ENCODE peak calls at places on chromosomes 11 and 22, in ten cellular contexts. One of them, this sample, is unnamed.

GRCh38 chr11:86091086-86091485 is 22.2 kb upstream of the PICALM start:
- DNase-seq in stimulated activated CD4-positive, alpha-beta T cell treated with anti-CD3 and anti-CD28 coated beads, Interleukin-1b, Interleukin-23, amount 100 ng/mL, for 24 hours: no peak
- DNase-seq in hypothalamus: no peak
- DNase-seq in HT-29: no peak
- DNase-seq in GM20000: no peak
- DNase-seq in T47D: no peak
- DNase-seq in fibroblast of lung: no peak
- DNase-seq in Ammon's horn: no peak
- DNase-seq in dorsolateral prefrontal cortex: no peak
- DNase-seq in HuH-7.5: no peak
- DNase-seq in this sample: no peak

GRCh38 chr11:18394928-18395734 is 768 bp downstream of the LDHA start:
- DNase-seq in stimulated activated CD4-positive, alpha-beta T cell treated with anti-CD3 and anti-CD28 coated beads, Interleukin-1b, Interleukin-23, amount 100 ng/mL, for 24 hours: peak
- DNase-seq in hypothalamus: no peak
- DNase-seq in HT-29: peak
- DNase-seq in GM20000: no peak
- DNase-seq in T47D: no peak
- DNase-seq in fibroblast of lung: peak
- DNase-seq in Ammon's horn: peak
- DNase-seq in dorsolateral prefrontal cortex: no peak
- DNase-seq in HuH-7.5: no peak
- DNase-seq in this sample: peak

GRCh38 chr22:45105281-45105700 is 58.4 kb upstream of the NUP50 start:
- DNase-seq in stimulated activated CD4-positive, alpha-beta T cell treated with anti-CD3 and anti-CD28 coated beads, Interleukin-1b, Interleukin-23, amount 100 ng/mL, for 24 hours: no peak
- DNase-seq in hypothalamus: no peak
- DNase-seq in HT-29: peak
- DNase-seq in GM20000: no peak
- DNase-seq in T47D: peak
- DNase-seq in fibroblast of lung: no peak
- DNase-seq in Ammon's horn: no peak
- DNase-seq in dorsolateral prefrontal cortex: no peak
- DNase-seq in HuH-7.5: no peak
- DNase-seq in this sample: no peak

GRCh38 chr22:17086750-17087149 is 1.9 kb downstream of the IL17RA start:
- DNase-seq in stimulated activated CD4-positive, alpha-beta T cell treated with anti-CD3 and anti-CD28 coated beads, Interleukin-1b, Interleukin-23, amount 100 ng/mL, for 24 hours: no peak
- DNase-seq in hypothalamus: no peak
- DNase-seq in HT-29: no peak
- DNase-seq in GM20000: no peak
- DNase-seq in T47D: no peak
- DNase-seq in fibroblast of lung: no peak
- DNase-seq in Ammon's horn: no peak
- DNase-seq in dorsolateral prefrontal cortex: no peak
- DNase-seq in HuH-7.5: no peak
- DNase-seq in this sample: no peak

GRCh38 chr11:57946628-57947027 is 77.1 kb upstream of the OR9Q1 start:
- DNase-seq in stimulated activated CD4-positive, alpha-beta T cell treated with anti-CD3 and anti-CD28 coated beads, Interleukin-1b, Interleukin-23, amount 100 ng/mL, for 24 hours: no peak
- DNase-seq in hypothalamus: no peak
- DNase-seq in HT-29: no peak
- DNase-seq in GM20000: no peak
- DNase-seq in T47D: no peak
- DNase-seq in fibroblast of lung: no peak
- DNase-seq in Ammon's horn: no peak
- DNase-seq in dorsolateral prefrontal cortex: no peak
- DNase-seq in HuH-7.5: no peak
- DNase-seq in this sample: no peak

GRCh38 chr11:119377112-119377901 is 4.2 kb downstream of the USP2 start:
- DNase-seq in stimulated activated CD4-positive, alpha-beta T cell treated with anti-CD3 and anti-CD28 coated beads, Interleukin-1b, Interleukin-23, amount 100 ng/mL, for 24 hours: no peak
- DNase-seq in hypothalamus: no peak
- DNase-seq in HT-29: no peak
- DNase-seq in GM20000: no peak
- DNase-seq in T47D: peak
- DNase-seq in fibroblast of lung: no peak
- DNase-seq in Ammon's horn: no peak
- DNase-seq in dorsolateral prefrontal cortex: no peak
- DNase-seq in HuH-7.5: no peak
- DNase-seq in this sample: no peak

GRCh38 chr11:35362571-35362980 is 56.8 kb downstream of the SLC1A2 start:
- DNase-seq in stimulated activated CD4-positive, alpha-beta T cell treated with anti-CD3 and anti-CD28 coated beads, Interleukin-1b, Interleukin-23, amount 100 ng/mL, for 24 hours: no peak
- DNase-seq in hypothalamus: no peak
- DNase-seq in HT-29: peak
- DNase-seq in GM20000: no peak
- DNase-seq in T47D: peak
- DNase-seq in fibroblast of lung: no peak
- DNase-seq in Ammon's horn: no peak
- DNase-seq in dorsolateral prefrontal cortex: no peak
- DNase-seq in HuH-7.5: no peak
- DNase-seq in this sample: no peak

GRCh38 chr11:15186146-15186545 is 71.4 kb downstream of the INSC start:
- DNase-seq in stimulated activated CD4-positive, alpha-beta T cell treated with anti-CD3 and anti-CD28 coated beads, Interleukin-1b, Interleukin-23, amount 100 ng/mL, for 24 hours: no peak
- DNase-seq in hypothalamus: no peak
- DNase-seq in HT-29: no peak
- DNase-seq in GM20000: no peak
- DNase-seq in T47D: no peak
- DNase-seq in fibroblast of lung: peak
- DNase-seq in Ammon's horn: no peak
- DNase-seq in dorsolateral prefrontal cortex: no peak
- DNase-seq in HuH-7.5: no peak
- DNase-seq in this sample: no peak

GRCh38 chr11:48025293-48025982 is 45.1 kb downstream of the PTPRJ start:
- DNase-seq in stimulated activated CD4-positive, alpha-beta T cell treated with anti-CD3 and anti-CD28 coated beads, Interleukin-1b, Interleukin-23, amount 100 ng/mL, for 24 hours: no peak
- DNase-seq in hypothalamus: no peak
- DNase-seq in HT-29: peak
- DNase-seq in GM20000: no peak
- DNase-seq in T47D: no peak
- DNase-seq in fibroblast of lung: no peak
- DNase-seq in Ammon's horn: no peak
- DNase-seq in dorsolateral prefrontal cortex: no peak
- DNase-seq in HuH-7.5: no peak
- DNase-seq in this sample: no peak

GRCh38 chr11:8765294-8765693 is 82.7 kb downstream of the RPL27A start:
- DNase-seq in stimulated activated CD4-positive, alpha-beta T cell treated with anti-CD3 and anti-CD28 coated beads, Interleukin-1b, Interleukin-23, amount 100 ng/mL, for 24 hours: no peak
- DNase-seq in hypothalamus: no peak
- DNase-seq in HT-29: peak
- DNase-seq in GM20000: no peak
- DNase-seq in T47D: no peak
- DNase-seq in fibroblast of lung: peak
- DNase-seq in Ammon's horn: no peak
- DNase-seq in dorsolateral prefrontal cortex: no peak
- DNase-seq in HuH-7.5: no peak
- DNase-seq in this sample: peak

GRCh38 chr22:38218661-38219331 is 17.0 kb downstream of the MAFF start:
- DNase-seq in stimulated activated CD4-positive, alpha-beta T cell treated with anti-CD3 and anti-CD28 coated beads, Interleukin-1b, Interleukin-23, amount 100 ng/mL, for 24 hours: peak
- DNase-seq in hypothalamus: no peak
- DNase-seq in HT-29: peak
- DNase-seq in GM20000: peak
- DNase-seq in T47D: peak
- DNase-seq in fibroblast of lung: peak
- DNase-seq in Ammon's horn: no peak
- DNase-seq in dorsolateral prefrontal cortex: no peak
- DNase-seq in HuH-7.5: peak
- DNase-seq in this sample: peak

GRCh38 chr22:40043086-40043485 is 48.3 kb downstream of the FAM83F start:
- DNase-seq in stimulated activated CD4-positive, alpha-beta T cell treated with anti-CD3 and anti-CD28 coated beads, Interleukin-1b, Interleukin-23, amount 100 ng/mL, for 24 hours: no peak
- DNase-seq in hypothalamus: no peak
- DNase-seq in HT-29: no peak
- DNase-seq in GM20000: no peak
- DNase-seq in T47D: peak
- DNase-seq in fibroblast of lung: peak
- DNase-seq in Ammon's horn: peak
- DNase-seq in dorsolateral prefrontal cortex: no peak
- DNase-seq in HuH-7.5: no peak
- DNase-seq in this sample: peak

GRCh38 chr11:59899532-59899931 is 20.9 kb downstream of the OOSP3 start:
- DNase-seq in stimulated activated CD4-positive, alpha-beta T cell treated with anti-CD3 and anti-CD28 coated beads, Interleukin-1b, Interleukin-23, amount 100 ng/mL, for 24 hours: no peak
- DNase-seq in hypothalamus: no peak
- DNase-seq in HT-29: no peak
- DNase-seq in GM20000: no peak
- DNase-seq in T47D: no peak
- DNase-seq in fibroblast of lung: no peak
- DNase-seq in Ammon's horn: no peak
- DNase-seq in dorsolateral prefrontal cortex: no peak
- DNase-seq in HuH-7.5: no peak
- DNase-seq in this sample: peak

GRCh38 chr22:35582861-35583670 is 34.1 kb downstream of the MB start:
- DNase-seq in stimulated activated CD4-positive, alpha-beta T cell treated with anti-CD3 and anti-CD28 coated beads, Interleukin-1b, Interleukin-23, amount 100 ng/mL, for 24 hours: peak
- DNase-seq in hypothalamus: no peak
- DNase-seq in HT-29: peak
- DNase-seq in GM20000: peak
- DNase-seq in T47D: peak
- DNase-seq in fibroblast of lung: peak
- DNase-seq in Ammon's horn: peak
- DNase-seq in dorsolateral prefrontal cortex: peak
- DNase-seq in HuH-7.5: peak
- DNase-seq in this sample: peak

GRCh38 chr22:35230839-35231584 is 26.3 kb upstream of the HMGXB4 start:
- DNase-seq in stimulated activated CD4-positive, alpha-beta T cell treated with anti-CD3 and anti-CD28 coated beads, Interleukin-1b, Interleukin-23, amount 100 ng/mL, for 24 hours: no peak
- DNase-seq in hypothalamus: no peak
- DNase-seq in HT-29: no peak
- DNase-seq in GM20000: no peak
- DNase-seq in T47D: peak
- DNase-seq in fibroblast of lung: no peak
- DNase-seq in Ammon's horn: no peak
- DNase-seq in dorsolateral prefrontal cortex: no peak
- DNase-seq in HuH-7.5: no peak
- DNase-seq in this sample: no peak

GRCh38 chr22:48417143-48418070 is 1410.3 kb downstream of the BRD1 start:
- DNase-seq in stimulated activated CD4-positive, alpha-beta T cell treated with anti-CD3 and anti-CD28 coated beads, Interleukin-1b, Interleukin-23, amount 100 ng/mL, for 24 hours: no peak
- DNase-seq in hypothalamus: no peak
- DNase-seq in HT-29: no peak
- DNase-seq in GM20000: no peak
- DNase-seq in T47D: no peak
- DNase-seq in fibroblast of lung: no peak
- DNase-seq in Ammon's horn: no peak
- DNase-seq in dorsolateral prefrontal cortex: no peak
- DNase-seq in HuH-7.5: no peak
- DNase-seq in this sample: no peak

GRCh38 chr11:122851366-122852011 is 13.2 kb downstream of the CRTAM start:
- DNase-seq in stimulated activated CD4-positive, alpha-beta T cell treated with anti-CD3 and anti-CD28 coated beads, Interleukin-1b, Interleukin-23, amount 100 ng/mL, for 24 hours: no peak
- DNase-seq in hypothalamus: no peak
- DNase-seq in HT-29: no peak
- DNase-seq in GM20000: no peak
- DNase-seq in T47D: peak
- DNase-seq in fibroblast of lung: no peak
- DNase-seq in Ammon's horn: peak
- DNase-seq in dorsolateral prefrontal cortex: no peak
- DNase-seq in HuH-7.5: no peak
- DNase-seq in this sample: no peak

GRCh38 chr22:44906248-44906936 is 103.4 kb downstream of the PHF21B start:
- DNase-seq in stimulated activated CD4-positive, alpha-beta T cell treated with anti-CD3 and anti-CD28 coated beads, Interleukin-1b, Interleukin-23, amount 100 ng/mL, for 24 hours: no peak
- DNase-seq in hypothalamus: no peak
- DNase-seq in HT-29: no peak
- DNase-seq in GM20000: no peak
- DNase-seq in T47D: no peak
- DNase-seq in fibroblast of lung: no peak
- DNase-seq in Ammon's horn: no peak
- DNase-seq in dorsolateral prefrontal cortex: no peak
- DNase-seq in HuH-7.5: no peak
- DNase-seq in this sample: no peak

GRCh38 chr11:96524475-96524874 is 134.7 kb downstream of the JRKL start:
- DNase-seq in stimulated activated CD4-positive, alpha-beta T cell treated with anti-CD3 and anti-CD28 coated beads, Interleukin-1b, Interleukin-23, amount 100 ng/mL, for 24 hours: no peak
- DNase-seq in hypothalamus: no peak
- DNase-seq in HT-29: peak
- DNase-seq in GM20000: no peak
- DNase-seq in T47D: no peak
- DNase-seq in fibroblast of lung: peak
- DNase-seq in Ammon's horn: no peak
- DNase-seq in dorsolateral prefrontal cortex: no peak
- DNase-seq in HuH-7.5: no peak
- DNase-seq in this sample: peak

GRCh38 chr11:86039094-86039493 is 29.8 kb downstream of the PICALM start:
- DNase-seq in stimulated activated CD4-positive, alpha-beta T cell treated with anti-CD3 and anti-CD28 coated beads, Interleukin-1b, Interleukin-23, amount 100 ng/mL, for 24 hours: no peak
- DNase-seq in hypothalamus: no peak
- DNase-seq in HT-29: no peak
- DNase-seq in GM20000: no peak
- DNase-seq in T47D: no peak
- DNase-seq in fibroblast of lung: no peak
- DNase-seq in Ammon's horn: no peak
- DNase-seq in dorsolateral prefrontal cortex: no peak
- DNase-seq in HuH-7.5: no peak
- DNase-seq in this sample: no peak

GRCh38 chr11:1238767-1239595 is 16.1 kb downstream of the MUC5B start:
- DNase-seq in stimulated activated CD4-positive, alpha-beta T cell treated with anti-CD3 and anti-CD28 coated beads, Interleukin-1b, Interleukin-23, amount 100 ng/mL, for 24 hours: no peak
- DNase-seq in hypothalamus: no peak
- DNase-seq in HT-29: peak
- DNase-seq in GM20000: no peak
- DNase-seq in T47D: peak
- DNase-seq in fibroblast of lung: no peak
- DNase-seq in Ammon's horn: no peak
- DNase-seq in dorsolateral prefrontal cortex: no peak
- DNase-seq in HuH-7.5: peak
- DNase-seq in this sample: no peak